ENCODE peak calls at places on chromosomes 4 and X, in eight cellular contexts. One of them, this sample, is unnamed.

GRCh38 chr4:26829018-26829417 is 31.6 kb upstream of the STIM2 start:
- DNase-seq in left colon: no peak
- DNase-seq in neural crest cell: no peak
- DNase-seq in WERI-Rb-1: no peak
- DNase-seq in AG09309: no peak
- DNase-seq in stimulated activated CD4-positive, alpha-beta T cell treated with anti-CD3 and anti-CD28 coated beads, Interleukin-1b, Interleukin-23, amount 100 ng/mL, for 24 hours: no peak
- DNase-seq in aorta: no peak
- DNase-seq in right lobe of liver: no peak
- DNase-seq in this sample: no peak

GRCh38 chr4:185019451-185020292 is 1.4 kb downstream of the HELT start:
- DNase-seq in left colon: no peak
- DNase-seq in neural crest cell: no peak
- DNase-seq in WERI-Rb-1: no peak
- DNase-seq in AG09309: no peak
- DNase-seq in stimulated activated CD4-positive, alpha-beta T cell treated with anti-CD3 and anti-CD28 coated beads, Interleukin-1b, Interleukin-23, amount 100 ng/mL, for 24 hours: no peak
- DNase-seq in aorta: no peak
- DNase-seq in right lobe of liver: no peak
- DNase-seq in this sample: no peak

GRCh38 chr4:98516042-98516440 is 142.4 kb downstream of the TSPAN5 start:
- DNase-seq in left colon: no peak
- DNase-seq in neural crest cell: no peak
- DNase-seq in WERI-Rb-1: no peak
- DNase-seq in AG09309: peak; percentile 49
- DNase-seq in stimulated activated CD4-positive, alpha-beta T cell treated with anti-CD3 and anti-CD28 coated beads, Interleukin-1b, Interleukin-23, amount 100 ng/mL, for 24 hours: no peak
- DNase-seq in aorta: no peak
- DNase-seq in right lobe of liver: no peak
- DNase-seq in this sample: no peak

GRCh38 chr4:181308476-181309170 is 934.6 kb upstream of the TENM3 start:
- DNase-seq in left colon: no peak
- DNase-seq in neural crest cell: no peak
- DNase-seq in WERI-Rb-1: no peak
- DNase-seq in AG09309: no peak
- DNase-seq in stimulated activated CD4-positive, alpha-beta T cell treated with anti-CD3 and anti-CD28 coated beads, Interleukin-1b, Interleukin-23, amount 100 ng/mL, for 24 hours: no peak
- DNase-seq in aorta: no peak
- DNase-seq in right lobe of liver: no peak
- DNase-seq in this sample: no peak

GRCh38 chrX:135481696-135482179 is 38.7 kb upstream of the INTS6L start:
- DNase-seq in left colon: no peak
- DNase-seq in neural crest cell: no peak
- DNase-seq in WERI-Rb-1: no peak
- DNase-seq in AG09309: no peak
- DNase-seq in stimulated activated CD4-positive, alpha-beta T cell treated with anti-CD3 and anti-CD28 coated beads, Interleukin-1b, Interleukin-23, amount 100 ng/mL, for 24 hours: no peak
- DNase-seq in aorta: no peak
- DNase-seq in right lobe of liver: no peak
- DNase-seq in this sample: no peak

GRCh38 chr4:54067163-54067562 is 2.8 kb upstream of the CHIC2 start:
- DNase-seq in left colon: peak; percentile 60
- DNase-seq in neural crest cell: no peak
- DNase-seq in WERI-Rb-1: no peak
- DNase-seq in AG09309: no peak
- DNase-seq in stimulated activated CD4-positive, alpha-beta T cell treated with anti-CD3 and anti-CD28 coated beads, Interleukin-1b, Interleukin-23, amount 100 ng/mL, for 24 hours: no peak
- DNase-seq in aorta: peak; percentile 69
- DNase-seq in right lobe of liver: no peak
- DNase-seq in this sample: no peak

GRCh38 chr4:145881991-145882390 is 56.6 kb downstream of the ZNF827 start:
- DNase-seq in left colon: peak; percentile 75
- DNase-seq in neural crest cell: no peak
- DNase-seq in WERI-Rb-1: no peak
- DNase-seq in AG09309: no peak
- DNase-seq in stimulated activated CD4-positive, alpha-beta T cell treated with anti-CD3 and anti-CD28 coated beads, Interleukin-1b, Interleukin-23, amount 100 ng/mL, for 24 hours: no peak
- DNase-seq in aorta: no peak
- DNase-seq in right lobe of liver: no peak
- DNase-seq in this sample: peak; percentile 76

GRCh38 chrX:135914404-135914803 is 20.9 kb downstream of the SAGE1 start:
- DNase-seq in left colon: no peak
- DNase-seq in neural crest cell: no peak
- DNase-seq in WERI-Rb-1: no peak
- DNase-seq in AG09309: no peak
- DNase-seq in stimulated activated CD4-positive, alpha-beta T cell treated with anti-CD3 and anti-CD28 coated beads, Interleukin-1b, Interleukin-23, amount 100 ng/mL, for 24 hours: no peak
- DNase-seq in aorta: no peak
- DNase-seq in right lobe of liver: no peak
- DNase-seq in this sample: no peak

This sample was measured in left lung.